ENCODE peak calls at places on chromosomes 11 and 22, in seven cellular contexts. One of them, this sample, is unnamed.

GRCh38 chr11:17570034-17570433 is 23.0 kb downstream of the OTOG start:
- DNase-seq in colonic mucosa: no peak
- DNase-seq in IMR-90: no peak
- DNase-seq in esophagus squamous epithelium: no peak
- DNase-seq in HCT116: no peak
- DNase-seq in epithelial cell of proximal tubule: no peak
- DNase-seq in foreskin fibroblast: no peak
- DNase-seq in this sample: no peak

GRCh38 chr22:24176630-24177029 is 4.7 kb upstream of the SUSD2 start:
- DNase-seq in HCT116: no peak
- DNase-seq in colonic mucosa: no peak
- DNase-seq in epithelial cell of proximal tubule: no peak
- DNase-seq in foreskin fibroblast: no peak
- DNase-seq in IMR-90: no peak
- DNase-seq in esophagus squamous epithelium: no peak
- DNase-seq in this sample: no peak

GRCh38 chr11:31646206-31646605 is 136.6 kb downstream of the ELP4 start:
- DNase-seq in HCT116: no peak
- DNase-seq in foreskin fibroblast: no peak
- DNase-seq in colonic mucosa: no peak
- DNase-seq in IMR-90: no peak
- DNase-seq in esophagus squamous epithelium: no peak
- DNase-seq in epithelial cell of proximal tubule: no peak
- DNase-seq in this sample: no peak

GRCh38 chr11:73894725-73895335 is 18.0 kb downstream of the PAAF1 start:
- DNase-seq in HCT116: no peak
- DNase-seq in epithelial cell of proximal tubule: no peak
- DNase-seq in esophagus squamous epithelium: no peak
- DNase-seq in foreskin fibroblast: peak; percentile 39
- DNase-seq in IMR-90: peak; percentile 81
- DNase-seq in colonic mucosa: no peak
- DNase-seq in this sample: no peak

GRCh38 chr11:110376711-110377324 is 52.9 kb upstream of the FDX1 start:
- DNase-seq in IMR-90: peak; percentile 79
- DNase-seq in HCT116: peak; percentile 85
- DNase-seq in esophagus squamous epithelium: no peak
- DNase-seq in foreskin fibroblast: peak; percentile 88
- DNase-seq in colonic mucosa: peak; percentile 71
- DNase-seq in epithelial cell of proximal tubule: peak; percentile 79
- DNase-seq in this sample: peak; percentile 90

GRCh38 chr11:11173316-11174025 is 179.6 kb downstream of the CSNK2A3 start:
- DNase-seq in colonic mucosa: no peak
- DNase-seq in esophagus squamous epithelium: no peak
- DNase-seq in IMR-90: no peak
- DNase-seq in HCT116: no peak
- DNase-seq in foreskin fibroblast: no peak
- DNase-seq in epithelial cell of proximal tubule: no peak
- DNase-seq in this sample: no peak

GRCh38 chr11:108199446-108200321 is 22.8 kb downstream of the NPAT start:
- DNase-seq in foreskin fibroblast: peak; percentile 29
- DNase-seq in HCT116: no peak
- DNase-seq in esophagus squamous epithelium: no peak
- DNase-seq in epithelial cell of proximal tubule: peak; percentile 50
- DNase-seq in colonic mucosa: no peak
- DNase-seq in IMR-90: peak; percentile 68
- DNase-seq in this sample: no peak

GRCh38 chr22:47335460-47335859 is 573.0 kb downstream of the TBC1D22A start:
- DNase-seq in colonic mucosa: no peak
- DNase-seq in esophagus squamous epithelium: no peak
- DNase-seq in HCT116: no peak
- DNase-seq in foreskin fibroblast: no peak
- DNase-seq in epithelial cell of proximal tubule: no peak
- DNase-seq in IMR-90: no peak
- DNase-seq in this sample: no peak

GRCh38 chr11:86176165-86176884 is 68.2 kb upstream of the EED start:
- DNase-seq in esophagus squamous epithelium: no peak
- DNase-seq in colonic mucosa: no peak
- DNase-seq in foreskin fibroblast: no peak
- DNase-seq in HCT116: no peak
- DNase-seq in IMR-90: peak; percentile 52
- DNase-seq in epithelial cell of proximal tubule: no peak
- DNase-seq in this sample: no peak

GRCh38 chr11:134597452-134597851 is 185.4 kb upstream of the B3GAT1 start:
- DNase-seq in epithelial cell of proximal tubule: no peak
- DNase-seq in colonic mucosa: no peak
- DNase-seq in IMR-90: no peak
- DNase-seq in esophagus squamous epithelium: no peak
- DNase-seq in foreskin fibroblast: no peak
- DNase-seq in HCT116: no peak
- DNase-seq in this sample: no peak

GRCh38 chr22:20186183-20186870 is 35.5 kb upstream of the CCDC188 start:
- DNase-seq in colonic mucosa: no peak
- DNase-seq in esophagus squamous epithelium: no peak
- DNase-seq in epithelial cell of proximal tubule: no peak
- DNase-seq in HCT116: no peak
- DNase-seq in foreskin fibroblast: no peak
- DNase-seq in IMR-90: no peak
- DNase-seq in this sample: no peak

GRCh38 chr11:95584589-95584988 is 205.0 kb downstream of the FAM76B start:
- DNase-seq in esophagus squamous epithelium: no peak
- DNase-seq in foreskin fibroblast: no peak
- DNase-seq in colonic mucosa: no peak
- DNase-seq in epithelial cell of proximal tubule: no peak
- DNase-seq in HCT116: no peak
- DNase-seq in IMR-90: no peak
- DNase-seq in this sample: no peak

GRCh38 chr11:2912498-2912897 is 16.7 kb downstream of the PHLDA2 start:
- DNase-seq in esophagus squamous epithelium: no peak
- DNase-seq in HCT116: peak; percentile 87
- DNase-seq in IMR-90: peak; percentile 85
- DNase-seq in colonic mucosa: peak; percentile 96
- DNase-seq in epithelial cell of proximal tubule: no peak
- DNase-seq in foreskin fibroblast: peak; percentile 91
- DNase-seq in this sample: no peak

GRCh38 chr22:37244114-37244921 is at the start of gene RAC2:
- DNase-seq in esophagus squamous epithelium: peak; percentile 47
- DNase-seq in HCT116: peak; percentile 51
- DNase-seq in IMR-90: peak; percentile 57
- DNase-seq in colonic mucosa: peak; percentile 88
- DNase-seq in foreskin fibroblast: peak; percentile 70
- DNase-seq in epithelial cell of proximal tubule: no peak
- DNase-seq in this sample: no peak

GRCh38 chr11:76637491-76638266 is 32.9 kb downstream of the LRRC32 start:
- DNase-seq in epithelial cell of proximal tubule: no peak
- DNase-seq in IMR-90: no peak
- DNase-seq in foreskin fibroblast: no peak
- DNase-seq in HCT116: no peak
- DNase-seq in esophagus squamous epithelium: no peak
- DNase-seq in colonic mucosa: no peak
- DNase-seq in this sample: no peak

GRCh38 chr11:126485986-126486635 is 130.6 kb downstream of the ST3GAL4 start:
- DNase-seq in esophagus squamous epithelium: no peak
- DNase-seq in foreskin fibroblast: no peak
- DNase-seq in HCT116: no peak
- DNase-seq in colonic mucosa: no peak
- DNase-seq in IMR-90: no peak
- DNase-seq in epithelial cell of proximal tubule: no peak
- DNase-seq in this sample: no peak

GRCh38 chr11:126487711-126488110 is 132.2 kb downstream of the ST3GAL4 start:
- DNase-seq in colonic mucosa: no peak
- DNase-seq in HCT116: no peak
- DNase-seq in epithelial cell of proximal tubule: no peak
- DNase-seq in esophagus squamous epithelium: no peak
- DNase-seq in IMR-90: no peak
- DNase-seq in foreskin fibroblast: no peak
- DNase-seq in this sample: no peak

GRCh38 chr11:126484266-126484665 is 128.8 kb downstream of the ST3GAL4 start:
- DNase-seq in colonic mucosa: no peak
- DNase-seq in HCT116: no peak
- DNase-seq in IMR-90: peak; percentile 94
- DNase-seq in foreskin fibroblast: peak; percentile 57
- DNase-seq in esophagus squamous epithelium: no peak
- DNase-seq in epithelial cell of proximal tubule: no peak
- DNase-seq in this sample: no peak

GRCh38 chr11:126483796-126484195 is 128.3 kb downstream of the ST3GAL4 start:
- DNase-seq in IMR-90: no peak
- DNase-seq in colonic mucosa: no peak
- DNase-seq in esophagus squamous epithelium: no peak
- DNase-seq in foreskin fibroblast: no peak
- DNase-seq in epithelial cell of proximal tubule: no peak
- DNase-seq in HCT116: no peak
- DNase-seq in this sample: no peak

DNA sequence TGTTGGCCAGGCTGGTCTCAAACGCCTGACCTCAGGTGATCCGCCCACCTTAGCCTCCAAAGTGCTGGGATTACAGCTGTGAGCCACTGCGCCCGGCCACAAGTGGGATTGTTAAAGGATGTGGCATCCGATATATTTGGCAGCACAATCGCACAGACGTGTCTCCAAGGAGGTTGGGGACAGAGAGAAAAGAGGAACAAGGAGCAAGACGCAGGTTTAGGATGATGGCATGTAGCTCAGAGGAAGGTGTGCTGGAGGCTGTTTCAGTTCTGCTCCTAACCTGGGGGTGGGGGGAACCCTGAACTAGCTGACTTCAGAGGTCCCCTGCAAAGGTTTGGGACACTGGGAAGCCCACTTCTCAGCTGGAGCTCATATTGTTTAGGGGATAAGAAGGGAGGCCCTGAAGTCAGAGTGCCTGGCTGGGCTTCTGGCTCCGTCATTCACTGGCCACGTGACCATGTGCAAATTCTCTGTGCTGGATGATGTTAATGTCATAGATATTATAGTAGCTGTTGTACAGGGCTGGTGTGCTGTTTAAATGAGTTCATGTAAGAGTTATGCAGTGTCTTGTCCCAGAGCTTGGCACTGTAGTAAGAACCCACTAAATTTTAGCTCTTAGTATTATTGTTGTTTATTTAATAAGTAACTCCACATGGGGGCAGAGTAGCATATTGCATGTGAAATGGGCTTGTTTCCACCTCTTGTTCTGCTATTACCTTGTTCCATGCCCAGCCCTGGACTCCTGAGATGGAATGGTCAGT is 129.7 kb downstream of the ST3GAL4 start:
- DNase-seq in esophagus squamous epithelium: no peak
- DNase-seq in colonic mucosa: no peak
- DNase-seq in epithelial cell of proximal tubule: no peak
- DNase-seq in foreskin fibroblast: peak; percentile 71
- DNase-seq in IMR-90: peak; percentile 81
- DNase-seq in HCT116: no peak
- DNase-seq in this sample: no peak
- TF ChIP-seq CTCF in esophagus squamous epithelium: no peak
- TF ChIP-seq CTCF in colonic mucosa: no peak
- TF ChIP-seq CTCF in epithelial cell of proximal tubule: no peak
- TF ChIP-seq CTCF in foreskin fibroblast: no peak
- TF ChIP-seq CTCF in IMR-90: peak; percentile 32
- TF ChIP-seq CTCF in HCT116: peak; percentile 4
- TF ChIP-seq CTCF in this sample: peak; percentile 30

GRCh38 chr11:61610905-61611304 is 30.0 kb upstream of the SYT7 start:
- DNase-seq in esophagus squamous epithelium: no peak
- DNase-seq in foreskin fibroblast: no peak
- DNase-seq in epithelial cell of proximal tubule: no peak
- DNase-seq in IMR-90: no peak
- DNase-seq in HCT116: no peak
- DNase-seq in colonic mucosa: no peak
- DNase-seq in this sample: no peak
- H3K4me3 ChIP-seq in esophagus squamous epithelium: no peak overlapping the region
- H3K4me3 ChIP-seq in foreskin fibroblast: no peak overlapping the region
- H3K4me3 ChIP-seq in epithelial cell of proximal tubule: no peak overlapping the region
- H3K4me3 ChIP-seq in IMR-90: no peak overlapping the region
- H3K4me3 ChIP-seq in HCT116: no peak overlapping the region
- H3K4me3 ChIP-seq in colonic mucosa: no peak overlapping the region
- H3K4me3 ChIP-seq in this sample: no peak overlapping the region

DNA sequence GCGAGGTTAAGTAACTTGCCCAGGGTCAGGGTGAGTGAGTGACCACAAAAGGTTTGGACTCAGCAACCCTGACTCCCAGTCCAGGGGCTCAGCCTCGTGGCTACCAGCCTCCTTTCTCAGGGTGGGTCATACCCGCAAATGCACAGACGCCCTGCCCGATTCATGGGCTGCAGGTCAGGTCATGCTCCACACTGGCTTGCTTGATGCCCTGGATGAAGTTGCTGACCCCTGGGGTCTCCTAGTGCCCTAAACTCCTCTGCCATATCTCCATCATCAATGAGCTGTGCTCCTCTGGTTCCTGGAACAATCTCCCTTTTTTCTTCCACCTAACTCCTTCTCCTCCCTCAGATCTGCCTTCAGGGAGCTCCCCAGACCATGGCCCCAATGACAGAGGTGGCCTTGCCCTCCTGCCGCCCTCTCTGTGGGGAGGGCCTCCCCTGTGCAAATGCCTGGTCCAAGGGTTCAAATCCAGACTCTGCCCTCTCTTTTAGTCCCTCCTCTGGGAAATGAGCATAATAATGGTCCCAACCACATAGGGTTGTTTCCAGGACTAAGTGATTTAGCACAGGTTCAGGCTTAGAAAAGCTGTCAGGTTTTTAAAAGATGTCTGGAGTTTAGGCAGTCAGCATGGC is 63.4 kb downstream of the CD82 start:
- DNase-seq in epithelial cell of proximal tubule: no peak
- DNase-seq in IMR-90: no peak
- DNase-seq in foreskin fibroblast: no peak
- DNase-seq in colonic mucosa: no peak
- DNase-seq in HCT116: no peak
- DNase-seq in esophagus squamous epithelium: no peak
- DNase-seq in this sample: no peak
- TF ChIP-seq CTCF in epithelial cell of proximal tubule: no peak
- TF ChIP-seq CTCF in IMR-90: no peak
- TF ChIP-seq CTCF in foreskin fibroblast: no peak
- TF ChIP-seq CTCF in colonic mucosa: no peak
- TF ChIP-seq CTCF in HCT116: no peak
- TF ChIP-seq CTCF in esophagus squamous epithelium: no peak
- TF ChIP-seq CTCF in this sample: no peak

DNA sequence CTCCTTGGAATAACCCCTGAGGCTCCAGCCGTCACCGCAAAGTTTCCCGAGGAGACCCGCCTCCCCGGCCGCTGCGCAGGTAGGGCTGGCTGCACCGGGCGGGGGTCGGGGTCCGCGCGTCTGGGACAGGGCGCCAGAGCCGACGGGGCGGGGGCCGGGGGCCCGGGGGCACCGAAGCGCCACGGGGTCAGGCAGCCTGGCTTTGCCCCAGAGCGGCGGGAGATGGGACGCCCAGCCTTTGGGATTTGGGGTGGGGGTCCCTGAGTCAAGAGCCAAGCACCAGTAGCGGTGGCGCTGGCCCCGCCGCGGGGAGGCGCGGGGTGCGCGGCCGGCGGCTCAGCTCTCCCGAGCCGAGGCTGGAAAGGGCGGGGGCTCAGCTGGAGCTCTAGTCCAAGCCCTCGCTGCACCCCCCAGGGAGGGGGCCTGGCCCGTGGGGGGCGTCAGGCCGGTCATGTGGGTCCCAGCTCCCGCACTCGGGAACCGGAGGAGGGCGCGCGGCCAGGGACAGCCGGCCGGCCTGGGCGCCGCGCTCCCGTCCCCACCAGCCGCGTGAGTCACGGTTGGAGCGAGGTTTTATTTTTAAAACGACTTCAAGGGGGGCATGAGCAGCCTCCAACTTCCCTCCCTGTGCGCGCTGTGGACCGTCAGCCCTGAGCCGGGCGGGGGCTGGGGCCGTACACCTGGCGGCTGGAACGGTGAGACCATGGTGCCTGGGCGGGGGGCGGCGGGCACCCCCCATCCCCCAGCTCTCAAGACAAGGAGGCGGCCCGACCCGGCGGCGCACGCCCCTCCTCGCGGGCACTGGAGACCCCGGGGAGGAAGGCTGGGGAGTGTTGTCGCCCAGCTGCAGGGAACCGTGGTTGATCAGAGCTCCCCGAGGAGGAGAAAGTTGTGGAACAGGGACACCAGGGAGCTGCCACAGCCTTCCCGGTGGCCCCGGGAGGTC is 623 bp downstream of the FLRT1 start:
- DNase-seq in IMR-90: peak; percentile 35
- DNase-seq in colonic mucosa: no peak
- DNase-seq in foreskin fibroblast: peak; percentile 68
- DNase-seq in esophagus squamous epithelium: no peak
- DNase-seq in epithelial cell of proximal tubule: no peak
- DNase-seq in HCT116: no peak
- DNase-seq in this sample: no peak
- H3K4me3 ChIP-seq in IMR-90: peak overlapping the region; percentile 47
- H3K4me3 ChIP-seq in colonic mucosa: peak overlapping the region; percentile 26
- H3K4me3 ChIP-seq in foreskin fibroblast: peak overlapping the region; percentile 36
- H3K4me3 ChIP-seq in esophagus squamous epithelium: peak overlapping the region; percentile 29
- H3K4me3 ChIP-seq in epithelial cell of proximal tubule: peak overlapping the region; percentile 50
- H3K4me3 ChIP-seq in HCT116: no peak overlapping the region
- H3K4me3 ChIP-seq in this sample: peak overlapping the region; percentile 25